ENCODE peak calls at places on chromosomes 4 and X, in six cellular contexts. K, Z, I, O, U and Y are unnamed samples.

GRCh38 chrX:40054793-40055192 is 43.0 kb downstream of the BCOR start:
- DNase-seq in O (no peak), I (no peak), K (no peak), U (no peak), Z (no peak), Y (no peak)

GRCh38 chr4:103091601-103092223 is 7.9 kb downstream of the BDH2 start:
- DNase-seq in K (peak; percentile 73), U (peak; percentile 81), I (peak; percentile 47), O (peak; percentile 65), Z (no peak), Y (peak; percentile 75)

GRCh38 chr4:48015678-48016077 is 803 bp downstream of the CNGA1 start:
- DNase-seq in O (no peak), I (no peak), K (no peak), Z (no peak), U (no peak), Y (no peak)

GRCh38 chr4:102263024-102263787 is 82.1 kb downstream of the SLC39A8 start:
- DNase-seq in K (peak; percentile 53), U (peak; percentile 32), O (peak; percentile 25), I (peak; percentile 45), Z (no peak), Y (peak; percentile 29)

GRCh38 chr4:14368391-14368790 is 633.9 kb upstream of the CPEB2 start:
- DNase-seq in Z (no peak), O (no peak), I (peak; percentile 6), K (no peak), U (no peak), Y (no peak)

GRCh38 chr4:154578919-154579318 is 11.6 kb downstream of the FGA start:
- DNase-seq in O (no peak), K (peak; percentile 4), Z (no peak), U (no peak), I (no peak), Y (no peak)

GRCh38 chr4:109072595-109072994 is 229.9 kb downstream of the COL25A1 start:
- DNase-seq in U (no peak), K (peak; percentile 95), Z (no peak), O (no peak), I (no peak), Y (no peak)

GRCh38 chr4:25859429-25860148 is 3.2 kb downstream of the SEL1L3 start:
- DNase-seq in K (no peak), Z (no peak), O (peak; percentile 58), I (no peak), U (no peak), Y (peak; percentile 70)

GRCh38 chr4:132266374-132266773 is 882.7 kb upstream of the PCDH10 start:
- DNase-seq in O (no peak), I (no peak), U (no peak), Z (no peak), K (no peak), Y (no peak)

GRCh38 chrX:12949205-12949926 is 25.5 kb upstream of the TMSB4X start:
- DNase-seq in U (no peak), I (no peak), Z (no peak), K (peak; percentile 52), O (no peak), Y (no peak)

GRCh38 chrX:28099166-28099565 is 117.9 kb upstream of the DCAF8L1 start:
- DNase-seq in Z (no peak), I (no peak), K (no peak), O (no peak), U (no peak), Y (no peak)

GRCh38 chr4:95193391-95194224 is 355.2 kb downstream of the UNC5C start:
- DNase-seq in K (no peak), Z (no peak), I (no peak), O (no peak), U (no peak), Y (no peak)

GRCh38 chr4:26746742-26747351 is 113.8 kb upstream of the STIM2 start:
- DNase-seq in O (peak; percentile 24), K (no peak), Z (no peak), U (no peak), I (no peak), Y (peak; percentile 51)

GRCh38 chrX:8190341-8190830 is 19.3 kb upstream of the VCX2 start:
- DNase-seq in K (no peak), Z (no peak), O (no peak), U (no peak), I (no peak), Y (no peak)

GRCh38 chrX:29560065-29560464 is 655.3 kb upstream of the MAGEB2 start:
- DNase-seq in U (no peak), Z (no peak), I (no peak), K (no peak), O (no peak), Y (no peak)

GRCh38 chr4:22442956-22443355 is 72.9 kb downstream of the ADGRA3 start:
- DNase-seq in U (no peak), K (no peak), I (no peak), Z (no peak), O (no peak), Y (no peak)

GRCh38 chr4:182277402-182277801 is 34.2 kb downstream of the TENM3 start:
- DNase-seq in I (no peak), K (peak; percentile 29), O (no peak), U (peak; percentile 51), Z (no peak), Y (no peak)

GRCh38 chr4:71294301-71294700 is 44.5 kb upstream of the SLC4A4 start:
- DNase-seq in U (no peak), Z (no peak), I (no peak), O (no peak), K (peak; percentile 38), Y (no peak)

GRCh38 chr4:105758958-105759357 is 50.4 kb downstream of the GSTCD start:
- DNase-seq in O (no peak), U (no peak), Z (no peak), K (no peak), I (no peak), Y (no peak)

GRCh38 chrX:101383679-101384078 is 2.3 kb downstream of the BTK start:
- DNase-seq in U (no peak), O (no peak), I (no peak), Z (no peak), K (no peak), Y (no peak)

GRCh38 chrX:112025753-112026152 is 56.8 kb downstream of the TRPC5 start:
- DNase-seq in O (no peak), U (no peak), I (no peak), K (no peak), Z (no peak), Y (no peak)

GRCh38 chr4:111797455-111798163 is 347.6 kb upstream of the FAM241A start:
- DNase-seq in O (no peak), Z (no peak), I (no peak), K (no peak), U (no peak), Y (no peak)

GRCh38 chr4:79445371-79445781 is 37.3 kb upstream of the GK2 start:
- DNase-seq in K (no peak), O (no peak), I (peak; percentile 67), U (peak; percentile 90), Z (no peak), Y (no peak)

GRCh38 chrX:68808686-68809357 is 20.0 kb upstream of the EFNB1 start:
- DNase-seq in Z (no peak), O (no peak), U (no peak), K (peak; percentile 45), I (peak; percentile 22), Y (no peak)

GRCh38 chrX:22078117-22078516 is 46.0 kb downstream of the PHEX start:
- DNase-seq in O (no peak), K (no peak), U (no peak), Z (no peak), I (no peak), Y (no peak)